ENCODE peak calls at places on chromosomes 6 and 20, in four cellular contexts. One of them, this sample, is unnamed.

GRCh38 chr20:41135187-41135887 is 2.0 kb upstream of the PLCG1 start:
- DNase-seq in HepG2: peak; percentile 70
- DNase-seq in K562: peak; percentile 64
- DNase-seq in HCT116: peak; percentile 32
- DNase-seq in this sample: no peak

GRCh38 chr20:58374906-58375760 is 13.9 kb upstream of the VAPB start:
- DNase-seq in HCT116: no peak
- DNase-seq in K562: no peak
- DNase-seq in HepG2: no peak
- DNase-seq in this sample: no peak

GRCh38 chr20:53657289-53657678 is 63.6 kb upstream of the ZNF217 start:
- DNase-seq in HepG2: no peak
- DNase-seq in K562: no peak
- DNase-seq in HCT116: no peak
- DNase-seq in this sample: no peak

GRCh38 chr20:58518896-58519593 is 3.8 kb upstream of the APCDD1L start:
- DNase-seq in HCT116: no peak
- DNase-seq in HepG2: no peak
- DNase-seq in K562: no peak
- DNase-seq in this sample: no peak

GRCh38 chr6:135043854-135044253 is 10.8 kb downstream of the HBS1L start:
- DNase-seq in K562: no peak
- DNase-seq in HCT116: no peak
- DNase-seq in HepG2: no peak
- DNase-seq in this sample: no peak

GRCh38 chr6:56259682-56260081 is 12.3 kb upstream of the COL21A1 start:
- DNase-seq in HepG2: no peak
- DNase-seq in HCT116: no peak
- DNase-seq in K562: no peak
- DNase-seq in this sample: no peak

GRCh38 chr20:43824699-43825402 is 89.8 kb upstream of the TOX2 start:
- DNase-seq in HepG2: peak; percentile 28
- DNase-seq in HCT116: no peak
- DNase-seq in K562: no peak
- DNase-seq in this sample: no peak

GRCh38 chr6:166382500-166382932 is 224 bp downstream of the MPC1 start:
- DNase-seq in K562: peak; percentile 73
- DNase-seq in HCT116: no peak
- DNase-seq in HepG2: no peak
- DNase-seq in this sample: no peak

GRCh38 chr6:113805167-113805835 is 51.8 kb upstream of the MARCKS start:
- DNase-seq in HCT116: no peak
- DNase-seq in K562: no peak
- DNase-seq in HepG2: no peak
- DNase-seq in this sample: no peak

GRCh38 chr6:37547564-37548061 is 47.9 kb upstream of the CCDC167 start:
- DNase-seq in K562: no peak
- DNase-seq in HepG2: no peak
- DNase-seq in HCT116: no peak
- DNase-seq in this sample: no peak

GRCh38 chr6:45812937-45813336 is 202.7 kb downstream of the CLIC5 start:
- DNase-seq in HepG2: no peak
- DNase-seq in HCT116: no peak
- DNase-seq in K562: no peak
- DNase-seq in this sample: no peak

GRCh38 chr6:24865161-24865560 is 66.4 kb upstream of the ARMH2 start:
- DNase-seq in K562: no peak
- DNase-seq in HepG2: no peak
- DNase-seq in HCT116: no peak
- DNase-seq in this sample: no peak

GRCh38 chr20:10419550-10420133 is 14.4 kb downstream of the MKKS start:
- DNase-seq in HCT116: peak; percentile 76
- DNase-seq in HepG2: no peak
- DNase-seq in K562: no peak
- DNase-seq in this sample: peak; percentile 69

GRCh38 chr6:157716553-157716952 is 106.5 kb upstream of the SNX9 start:
- DNase-seq in HepG2: no peak
- DNase-seq in HCT116: no peak
- DNase-seq in K562: no peak
- DNase-seq in this sample: no peak

GRCh38 chr6:36195471-36196048 is 984 bp upstream of the BRPF3 start:
- DNase-seq in HCT116: no peak
- DNase-seq in HepG2: no peak
- DNase-seq in K562: no peak
- DNase-seq in this sample: no peak

GRCh38 chr6:44558315-44559227 is 171.1 kb downstream of the CDC5L start:
- DNase-seq in K562: no peak
- DNase-seq in HCT116: no peak
- DNase-seq in HepG2: no peak
- DNase-seq in this sample: no peak

GRCh38 chr20:10047427-10047826 is 12.6 kb downstream of the ANKEF1 start:
- DNase-seq in HepG2: peak; percentile 39
- DNase-seq in HCT116: no peak
- DNase-seq in K562: no peak
- DNase-seq in this sample: no peak

GRCh38 chr6:159633196-159633595 is 59.8 kb downstream of the SOD2 start:
- DNase-seq in HCT116: peak; percentile 37
- DNase-seq in HepG2: peak; percentile 39
- DNase-seq in K562: peak; percentile 23
- DNase-seq in this sample: no peak

GRCh38 chr20:19022791-19023448 is 189.5 kb upstream of the SLC24A3 start:
- DNase-seq in HepG2: no peak
- DNase-seq in K562: no peak
- DNase-seq in HCT116: no peak
- DNase-seq in this sample: no peak

GRCh38 chr20:40980828-40981310 is 47.8 kb upstream of the TOP1 start:
- DNase-seq in HepG2: no peak
- DNase-seq in HCT116: no peak
- DNase-seq in K562: no peak
- DNase-seq in this sample: no peak

GRCh38 chr6:70371454-70372105 is 41.7 kb upstream of the FAM135A start:
- DNase-seq in HepG2: peak; percentile 70
- DNase-seq in HCT116: peak; percentile 67
- DNase-seq in K562: peak; percentile 50
- DNase-seq in this sample: peak; percentile 39

GRCh38 chr6:156833755-156834154 is 56.6 kb downstream of the ARID1B start:
- DNase-seq in HCT116: no peak
- DNase-seq in K562: no peak
- DNase-seq in HepG2: no peak
- DNase-seq in this sample: no peak

GRCh38 chr20:62048821-62049291 is 16.8 kb downstream of the TAF4 start:
- DNase-seq in HCT116: no peak
- DNase-seq in K562: no peak
- DNase-seq in HepG2: no peak
- DNase-seq in this sample: no peak

GRCh38 chr6:77813090-77813489 is 160.3 kb downstream of the MEI4 start:
- DNase-seq in K562: no peak
- DNase-seq in HCT116: no peak
- DNase-seq in HepG2: no peak
- DNase-seq in this sample: no peak

GRCh38 chr20:51021067-51022025 is 1.6 kb downstream of the KCNG1 start:
- DNase-seq in HepG2: no peak
- DNase-seq in K562: no peak
- DNase-seq in HCT116: no peak
- DNase-seq in this sample: no peak

GRCh38 chr6:163897030-163897429 is 482.5 kb downstream of the QKI start:
- DNase-seq in HCT116: no peak
- DNase-seq in HepG2: no peak
- DNase-seq in K562: no peak
- DNase-seq in this sample: no peak

GRCh38 chr6:30169658-30170614 is 6.6 kb downstream of the TRIM15 start:
- DNase-seq in HCT116: peak; percentile 51
- DNase-seq in K562: peak; percentile 73
- DNase-seq in HepG2: peak; percentile 68
- DNase-seq in this sample: peak; percentile 54

GRCh38 chr6:142846883-142847287 is 98.1 kb downstream of the HIVEP2 start:
- DNase-seq in HepG2: peak; percentile 75
- DNase-seq in HCT116: no peak
- DNase-seq in K562: no peak
- DNase-seq in this sample: peak; percentile 73

GRCh38 chr6:140879861-140880260 is 1252.9 kb upstream of the GJE1 start:
- DNase-seq in HepG2: no peak
- DNase-seq in HCT116: no peak
- DNase-seq in K562: no peak
- DNase-seq in this sample: no peak

GRCh38 chr20:13644010-13644409 is 5.3 kb upstream of the TASP1 start:
- DNase-seq in HCT116: no peak
- DNase-seq in K562: no peak
- DNase-seq in HepG2: no peak
- DNase-seq in this sample: no peak

GRCh38 chr6:42073287-42073686 is 23.0 kb downstream of the TAF8 start:
- DNase-seq in K562: no peak
- DNase-seq in HCT116: no peak
- DNase-seq in HepG2: no peak
- DNase-seq in this sample: no peak

GRCh38 chr6:18444176-18444575 is 57.0 kb downstream of the RNF144B start:
- DNase-seq in K562: no peak
- DNase-seq in HCT116: no peak
- DNase-seq in HepG2: no peak
- DNase-seq in this sample: no peak

GRCh38 chr20:41428285-41428684 is 61.7 kb upstream of the EMILIN3 start:
- DNase-seq in K562: peak; percentile 38
- DNase-seq in HCT116: peak; percentile 19
- DNase-seq in HepG2: peak; percentile 87
- DNase-seq in this sample: no peak

DNA sequence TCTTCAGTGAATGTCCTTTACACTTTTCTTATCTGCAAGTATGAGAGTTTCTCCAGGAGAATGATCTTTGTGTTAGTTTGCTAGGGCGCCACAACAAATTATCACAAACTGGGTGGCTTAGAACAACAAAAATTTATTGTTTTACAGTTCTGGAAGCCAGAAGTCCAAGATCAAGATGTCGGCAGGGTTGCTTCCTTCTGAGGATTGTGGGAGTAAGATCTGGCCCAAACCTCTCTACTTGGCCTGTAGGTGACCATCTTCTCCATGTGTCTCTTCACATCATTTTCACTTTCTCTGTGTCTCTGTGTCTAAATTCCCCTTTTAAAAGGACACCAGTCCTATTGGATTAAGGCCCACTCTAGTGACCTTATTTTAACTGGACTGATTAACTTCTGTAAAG is 103.0 kb downstream of the ADTRP start:
- DNase-seq in HCT116: no peak
- DNase-seq in HepG2: no peak
- DNase-seq in K562: no peak
- DNase-seq in this sample: no peak
- TF ChIP-seq CTCF in HCT116: no peak
- TF ChIP-seq CTCF in HepG2: no peak
- TF ChIP-seq CTCF in K562: no peak
- TF ChIP-seq CTCF in this sample: no peak

GRCh38 chr6:527989-528673 is 128.8 kb downstream of the HUS1B start:
- DNase-seq in HCT116: no peak
- DNase-seq in K562: no peak
- DNase-seq in HepG2: no peak
- DNase-seq in this sample: no peak

GRCh38 chr6:530425-530824 is 126.5 kb downstream of the HUS1B start:
- DNase-seq in K562: no peak
- DNase-seq in HCT116: no peak
- DNase-seq in HepG2: no peak
- DNase-seq in this sample: no peak

GRCh38 chr6:520820-521219 is 129.3 kb downstream of the IRF4 start:
- DNase-seq in K562: no peak
- DNase-seq in HCT116: no peak
- DNase-seq in HepG2: no peak
- DNase-seq in this sample: no peak

GRCh38 chr6:528989-529388 is 127.9 kb downstream of the HUS1B start:
- DNase-seq in K562: no peak
- DNase-seq in HCT116: no peak
- DNase-seq in HepG2: no peak
- DNase-seq in this sample: no peak

DNA sequence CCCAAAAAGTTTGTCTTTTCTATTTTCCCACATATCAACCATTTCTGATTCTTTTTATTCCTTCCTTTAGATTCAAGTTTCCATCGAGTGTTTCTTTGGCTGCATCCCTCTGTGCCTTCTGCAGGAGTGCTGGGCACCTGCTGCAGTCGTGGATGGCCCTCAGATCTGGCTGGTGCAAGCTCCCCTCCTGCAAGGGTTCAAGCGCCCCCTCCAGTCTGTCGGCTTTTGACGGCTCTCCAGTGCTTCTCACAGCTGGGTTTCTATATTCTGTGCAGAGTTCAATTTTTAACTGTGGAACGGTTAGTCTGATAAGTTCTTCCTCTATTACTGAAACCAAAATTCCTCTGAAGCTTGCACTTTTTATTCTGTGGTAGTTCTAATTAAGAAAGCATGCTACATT is 132.1 kb downstream of the HUS1B start:
- DNase-seq in HepG2: no peak
- DNase-seq in K562: no peak
- DNase-seq in HCT116: no peak
- DNase-seq in this sample: no peak
- TF ChIP-seq TCF7L2 in HepG2: no peak
- TF ChIP-seq TCF7L2 in K562: no peak
- TF ChIP-seq TCF7L2 in HCT116: no peak
- TF ChIP-seq TCF7L2 in this sample: no peak

DNA sequence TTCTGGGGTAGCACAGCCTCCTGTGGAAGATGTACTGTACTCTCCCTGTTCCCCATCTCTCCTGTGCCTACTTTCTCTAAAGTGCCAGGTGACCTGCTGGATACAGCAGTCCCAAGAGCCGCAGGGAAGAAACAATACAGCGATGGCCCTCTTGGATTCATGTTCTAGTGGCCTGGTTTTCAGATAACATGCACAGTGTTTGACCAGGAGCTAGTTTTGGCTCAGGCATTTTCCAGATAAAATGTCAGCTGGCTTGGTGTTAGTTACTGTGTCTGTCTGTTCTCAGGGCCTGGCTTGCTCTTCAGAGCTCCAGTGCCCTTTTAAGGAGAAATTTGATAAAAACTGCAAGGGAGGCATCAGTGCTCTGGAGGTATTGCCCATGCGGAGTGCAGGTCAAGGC is 41.3 kb downstream of the GABRR2 start:
- DNase-seq in HepG2: no peak
- DNase-seq in HCT116: no peak
- DNase-seq in K562: no peak
- DNase-seq in this sample: no peak
- TF ChIP-seq SIN3A in HepG2: no peak
- TF ChIP-seq SIN3A in HCT116: no peak
- TF ChIP-seq SIN3A in K562: no peak
- TF ChIP-seq SIN3A in this sample: no peak

DNA sequence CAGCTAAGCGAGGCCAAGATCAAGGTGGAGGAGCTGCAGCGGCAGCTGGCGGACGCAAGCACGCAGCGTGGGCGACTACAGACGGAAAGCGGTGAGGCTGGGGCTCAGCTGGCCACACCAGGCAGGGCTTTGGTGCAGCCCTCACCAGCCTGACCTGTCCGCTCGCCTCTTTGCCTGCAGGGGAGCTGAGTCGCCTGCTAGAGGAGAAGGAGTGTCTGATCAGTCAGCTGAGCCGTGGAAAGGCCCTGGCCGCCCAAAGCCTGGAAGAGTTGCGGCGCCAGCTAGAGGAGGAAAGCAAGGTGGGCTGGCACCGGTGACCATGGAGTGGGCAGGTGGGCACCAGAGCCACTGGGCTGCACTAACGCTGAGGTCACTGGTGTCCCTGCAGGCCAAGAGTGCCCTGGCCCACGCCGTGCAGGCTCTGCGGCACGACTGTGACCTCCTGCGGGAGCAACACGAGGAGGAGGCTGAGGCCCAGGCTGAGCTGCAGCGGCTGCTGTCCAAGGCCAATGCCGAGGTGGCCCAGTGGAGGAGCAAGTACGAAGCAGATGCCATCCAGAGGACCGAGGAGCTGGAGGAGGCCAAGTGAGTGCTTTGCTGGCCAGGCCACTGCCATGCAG is 42.8 kb downstream of the MYH7B start:
- DNase-seq in K562: no peak
- DNase-seq in HCT116: no peak
- DNase-seq in HepG2: no peak
- DNase-seq in this sample: no peak
- TF ChIP-seq CTCF in K562: no peak
- TF ChIP-seq CTCF in HCT116: no peak
- TF ChIP-seq CTCF in HepG2: peak; percentile 39
- TF ChIP-seq CTCF in this sample: no peak

This sample was measured in Panc1.